ENCODE peak calls at places on chromosomes 1 and 21, in seven cellular contexts. Z, D, T, E, O, F and U are unnamed samples.

GRCh38 chr1:56676571-56677035 is 31.5 kb downstream of the PRKAA2 start:
- ATAC-seq in T (no peak), Z (no peak), O (peak; percentile 44), E (no peak), D (no peak), F (no peak), U (no peak)

GRCh38 chr1:116772648-116773045 is 18.4 kb downstream of the CD2 start:
- ATAC-seq in E (no peak), T (no peak), Z (no peak), O (no peak), D (no peak), F (no peak), U (peak; percentile 31)

GRCh38 chr1:65590279-65590678 is 169.8 kb downstream of the LEPR start:
- ATAC-seq in D (no peak), F (no peak), O (no peak), Z (no peak), T (no peak), E (no peak), U (no peak)

GRCh38 chr1:159171688-159172501 is 480 bp downstream of the CADM3 start:
- ATAC-seq in O (peak; percentile 20), T (peak; percentile 26), Z (no peak), E (peak; percentile 30), F (no peak), D (no peak), U (no peak)

GRCh38 chr21:28991861-28992525 is 684 bp downstream of the LTN1 start:
- ATAC-seq in D (no peak), F (no peak), Z (no peak), O (peak; percentile 4), E (peak; percentile 11), T (peak; percentile 25), U (no peak)

GRCh38 chr1:162627662-162628296 is 4.5 kb upstream of the DDR2 start:
- ATAC-seq in E (peak; percentile 53), T (no peak), O (no peak), Z (no peak), D (no peak), F (no peak), U (no peak)

GRCh38 chr1:204516180-204516879 is at the start of gene MDM4:
- ATAC-seq in F (peak; percentile 77), D (peak; percentile 87), T (peak; percentile 97), E (peak; percentile 98), O (peak; percentile 98), Z (peak; percentile 99), U (peak; percentile 87)

GRCh38 chr1:77040817-77041216 is 173.5 kb downstream of the ST6GALNAC5 start:
- ATAC-seq in D (no peak), E (no peak), F (no peak), Z (no peak), T (no peak), O (no peak), U (no peak)

GRCh38 chr1:3942416-3943122 is 42.5 kb upstream of the C1orf174 start:
- ATAC-seq in Z (no peak), E (no peak), D (no peak), F (no peak), O (no peak), T (peak; percentile 87), U (no peak)

GRCh38 chr21:28489197-28489596 is 503.5 kb downstream of the LTN1 start:
- ATAC-seq in O (no peak), D (no peak), T (no peak), F (no peak), E (no peak), Z (no peak), U (no peak)

GRCh38 chr21:28068455-28069358 is 924.0 kb downstream of the LTN1 start:
- ATAC-seq in Z (peak; percentile 45), D (no peak), F (no peak), T (no peak), O (peak; percentile 77), E (peak; percentile 63), U (no peak)